ENCODE peak calls at places on chromosomes 2 and 18, in nine cellular contexts. T, I, Y, W, V, F, O, E and G are unnamed samples.

GRCh38 chr2:234967201-234967873 is 15.5 kb downstream of the SH3BP4 start:
- DNase-seq in V (no peak), I (no peak), E (no peak), Y (no peak), F (no peak), T (no peak), O (no peak), W (no peak), G (no peak)

GRCh38 chr2:38074047-38074774 is 1.7 kb downstream of the CYP1B1 start:
- DNase-seq in O (peak), V (no peak), W (no peak), E (peak), Y (no peak), F (no peak), I (no peak), T (peak), G (no peak)

GRCh38 chr2:233728723-233729301 is at the start of gene UGT1A3:
- DNase-seq in T (no peak), E (no peak), O (no peak), I (no peak), Y (no peak), F (no peak), V (no peak), W (no peak), G (no peak)

GRCh38 chr2:47190188-47190818 is 35.2 kb upstream of the STPG4 start:
- DNase-seq in O (no peak), E (peak), Y (no peak), V (no peak), F (no peak), T (no peak), I (no peak), W (no peak), G (no peak)

GRCh38 chr18:6521804-6522418 is 107.2 kb upstream of the L3MBTL4 start:
- DNase-seq in T (peak), V (no peak), I (peak), F (peak), Y (no peak), E (peak), W (no peak), O (no peak), G (no peak)

GRCh38 chr2:231503777-231504176 is 26.5 kb downstream of the NMUR1 start:
- DNase-seq in O (peak), V (no peak), Y (no peak), T (no peak), I (no peak), F (peak), W (no peak), E (no peak), G (no peak)

GRCh38 chr18:4130734-4131719 is 324.1 kb downstream of the DLGAP1 start:
- DNase-seq in W (no peak), T (no peak), V (no peak), Y (no peak), O (no peak), E (no peak), F (no peak), I (no peak), G (no peak)

GRCh38 chr18:33123852-33124251 is 316.7 kb downstream of the CCDC178 start:
- DNase-seq in T (no peak), W (no peak), I (no peak), Y (no peak), O (no peak), V (no peak), F (no peak), E (no peak), G (no peak)

GRCh38 chr18:31209041-31209440 is 46.4 kb upstream of the DSC1 start:
- DNase-seq in V (no peak), E (no peak), Y (no peak), W (no peak), I (no peak), F (no peak), O (no peak), T (no peak), G (no peak)

GRCh38 chr2:231525248-231526163 is 4.7 kb downstream of the NMUR1 start:
- DNase-seq in F (no peak), Y (no peak), W (no peak), T (no peak), O (no peak), V (no peak), E (no peak), I (no peak), G (no peak)

GRCh38 chr2:26782876-26783704 is 2.8 kb upstream of the CENPA start:
- DNase-seq in T (no peak), O (no peak), F (no peak), V (no peak), E (no peak), W (no peak), Y (no peak), I (no peak), G (no peak)

GRCh38 chr18:3624818-3625716 is 175.1 kb downstream of the TGIF1 start:
- DNase-seq in I (peak), F (no peak), Y (peak), O (no peak), W (no peak), E (peak), V (peak), T (peak), G (peak)

GRCh38 chr2:37052600-37053332 is 31.4 kb downstream of the HEATR5B start:
- DNase-seq in E (no peak), F (no peak), Y (no peak), V (no peak), I (no peak), T (no peak), W (no peak), O (no peak), G (no peak)

GRCh38 chr18:9991021-9992000 is 77.5 kb downstream of the VAPA start:
- DNase-seq in F (no peak), O (peak), W (no peak), Y (no peak), I (no peak), E (no peak), T (no peak), V (no peak), G (no peak)

GRCh38 chr2:222842517-222843174 is 18.2 kb upstream of the ACSL3 start:
- DNase-seq in Y (no peak), V (no peak), O (no peak), T (peak), I (no peak), W (no peak), E (peak), F (no peak), G (no peak)

GRCh38 chr2:173496746-173497145 is 142.1 kb downstream of the CDCA7 start:
- DNase-seq in I (no peak), T (no peak), O (no peak), V (no peak), F (no peak), W (no peak), Y (no peak), E (no peak), G (no peak)

GRCh38 chr2:46666044-46666662 is 186.8 kb downstream of the TMEM247 start:
- DNase-seq in V (peak), Y (no peak), W (no peak), O (no peak), E (no peak), I (no peak), T (no peak), F (peak), G (no peak)

GRCh38 chr2:168254158-168254935 is 7.0 kb upstream of the STK39 start:
- DNase-seq in O (no peak), I (no peak), E (peak), F (no peak), Y (no peak), W (no peak), V (no peak), T (no peak), G (peak)

GRCh38 chr2:168152902-168153301 is 94.5 kb downstream of the STK39 start:
- DNase-seq in Y (no peak), O (no peak), W (no peak), I (no peak), V (no peak), F (no peak), E (no peak), T (no peak), G (no peak)

GRCh38 chr2:119414894-119415293 is 16.8 kb upstream of the TMEM37 start:
- DNase-seq in W (no peak), O (peak), F (no peak), V (no peak), T (no peak), E (no peak), Y (no peak), I (no peak), G (no peak)

GRCh38 chr2:159684796-159685195 is 27.5 kb upstream of the MARCHF7 start:
- DNase-seq in E (peak), Y (no peak), V (no peak), F (no peak), W (no peak), I (no peak), O (no peak), T (no peak), G (peak)

GRCh38 chr2:50840346-50841124 is 191.4 kb downstream of the NRXN1 start:
- DNase-seq in O (no peak), Y (no peak), T (no peak), V (no peak), E (no peak), I (no peak), W (no peak), F (no peak), G (no peak)

GRCh38 chr2:226184940-226185575 is 614.6 kb downstream of the IRS1 start:
- DNase-seq in Y (no peak), V (no peak), I (no peak), F (no peak), O (no peak), E (peak), W (no peak), T (peak), G (no peak)

GRCh38 chr2:121479882-121480522 is 50.7 kb upstream of the RNU4ATAC start:
- DNase-seq in I (peak), V (no peak), F (peak), O (no peak), T (peak), W (no peak), Y (no peak), E (peak), G (no peak)

GRCh38 chr2:63772061-63772460 is 69.6 kb upstream of the UGP2 start:
- DNase-seq in Y (no peak), I (no peak), E (no peak), T (no peak), F (no peak), V (no peak), W (no peak), O (no peak), G (no peak)

GRCh38 chr2:28689764-28690163 is 61.9 kb upstream of the PPP1CB start:
- DNase-seq in I (no peak), V (no peak), O (no peak), W (no peak), T (no peak), F (no peak), Y (no peak), E (no peak), G (no peak)

GRCh38 chr2:9398881-9399805 is 24.2 kb downstream of the ITGB1BP1 start:
- DNase-seq in V (no peak), T (no peak), F (no peak), I (no peak), O (peak), Y (no peak), E (no peak), W (no peak), G (no peak)

GRCh38 chr2:240388471-240389301 is 46.8 kb upstream of the GPC1 start:
- DNase-seq in O (no peak), F (no peak), V (peak), W (no peak), T (no peak), E (no peak), I (no peak), Y (no peak), G (no peak)

GRCh38 chr18:79496237-79496977 is 100.7 kb downstream of the NFATC1 start:
- DNase-seq in T (no peak), V (peak), O (peak), Y (no peak), W (no peak), E (no peak), F (no peak), I (peak), G (no peak)

GRCh38 chr2:96789245-96789617 is 26.8 kb upstream of the CNNM3 start:
- DNase-seq in W (no peak), I (no peak), E (no peak), Y (no peak), T (no peak), O (no peak), F (no peak), V (no peak), G (no peak)

GRCh38 chr2:96792772-96793749 is 23.0 kb upstream of the CNNM3 start:
- DNase-seq in I (no peak), Y (no peak), W (no peak), E (no peak), V (peak), T (no peak), F (peak), O (no peak), G (no peak)

GRCh38 chr2:96788393-96789244 is 27.4 kb upstream of the CNNM3 start:
- DNase-seq in T (no peak), Y (no peak), O (no peak), V (peak), I (peak), E (peak), W (no peak), F (peak), G (no peak)
- TF ChIP-seq POLR2A in T (no peak), Y (no peak), O (no peak), V (no peak), I (no peak), E (no peak), W (no peak), F (no peak), G (no peak)

GRCh38 chr2:644871-645270 is 32.3 kb downstream of the TMEM18 start:
- DNase-seq in O (peak), E (no peak), Y (peak), I (no peak), W (no peak), V (no peak), F (no peak), T (no peak), G (no peak)
- TF ChIP-seq POLR2A in O (no peak), E (no peak), Y (no peak), I (no peak), W (no peak), V (no peak), F (no peak), T (no peak), G (no peak)

DNA sequence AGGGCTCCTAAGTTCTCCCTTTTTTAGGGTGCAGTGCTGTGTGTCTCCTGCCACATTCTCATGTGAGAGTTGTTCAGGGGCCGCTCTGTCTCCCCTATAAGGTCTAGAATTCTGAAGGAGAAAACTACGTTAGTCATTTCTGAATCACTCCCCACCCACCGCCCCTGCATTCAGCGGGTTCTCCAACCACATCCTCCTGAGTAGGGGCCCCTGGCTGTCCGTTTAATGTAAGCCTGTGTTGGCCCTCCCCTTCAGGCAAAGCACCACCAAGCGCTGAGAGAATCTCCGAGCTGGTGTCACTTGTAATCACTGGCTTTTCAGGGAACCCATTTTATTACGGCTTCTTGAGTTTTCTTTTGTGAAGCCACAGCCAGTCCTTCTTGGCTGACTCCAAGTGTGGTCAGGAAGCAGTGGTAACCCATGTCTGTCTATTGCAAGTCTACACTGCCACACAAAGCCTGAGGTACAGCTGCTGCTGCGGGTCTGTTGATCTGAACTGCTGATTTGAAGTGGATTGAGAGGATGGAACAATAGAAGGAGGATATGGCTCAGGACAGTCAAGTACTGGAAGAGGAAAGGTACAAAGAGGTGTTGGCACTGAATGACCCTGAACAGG is 16.9 kb downstream of the LCT start:
- DNase-seq in W (no peak), T (peak), V (no peak), Y (no peak), E (no peak), F (no peak), O (no peak), I (no peak), G (peak)
- TF ChIP-seq POLR2A in W (no peak), T (peak), V (no peak), Y (no peak), E (no peak), F (no peak), O (no peak), I (no peak), G (no peak)

DNA sequence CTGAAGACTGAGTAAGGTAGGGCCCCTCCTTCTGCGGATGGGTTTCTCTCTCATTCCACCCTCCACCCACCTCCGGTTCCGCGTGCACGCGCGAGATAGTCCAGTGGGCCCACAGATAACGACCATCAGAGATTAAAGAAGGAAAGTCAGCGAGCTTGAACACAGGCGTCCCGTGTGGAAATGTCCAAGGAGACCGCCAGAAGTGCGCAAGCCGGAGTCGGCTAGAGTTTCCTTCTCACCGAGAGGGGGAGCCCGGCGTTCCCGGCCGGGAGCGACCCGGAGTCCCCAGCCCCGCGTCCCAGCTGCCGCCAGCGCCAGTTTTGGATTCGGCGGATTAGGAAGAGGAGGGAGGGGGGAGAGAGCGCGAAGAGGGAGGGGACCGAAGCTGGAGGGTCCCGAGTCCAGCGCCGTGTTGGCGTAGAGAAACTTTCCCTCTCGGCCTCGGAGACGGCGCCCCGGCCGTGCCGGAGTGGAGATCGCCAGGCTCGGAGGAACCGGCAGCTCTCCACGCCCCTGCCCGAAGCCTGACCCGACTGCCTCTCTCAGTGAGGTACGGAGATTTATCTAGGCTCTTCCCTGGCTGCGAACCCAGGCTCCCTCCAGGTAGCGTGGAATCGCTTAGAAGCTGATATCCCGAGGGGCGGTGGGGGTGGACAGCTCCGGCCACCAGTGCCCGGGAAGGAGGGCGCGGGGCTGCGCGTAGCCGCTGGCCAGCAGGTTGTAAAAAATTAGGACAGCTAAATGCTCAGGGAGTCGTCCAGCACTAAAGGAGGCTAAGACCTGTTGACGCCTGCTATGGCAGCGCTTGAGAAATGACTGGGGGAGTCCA is at the start of gene GULP1:
- DNase-seq in V (peak), T (no peak), F (peak), W (no peak), I (peak), Y (peak), E (peak), O (peak), G (peak)
- TF ChIP-seq POLR2A in V (no peak), T (no peak), F (no peak), W (no peak), I (no peak), Y (no peak), E (peak), O (no peak), G (no peak)

GRCh38 chr2:68295523-68295922 is 24.2 kb downstream of the CNRIP1 start:
- DNase-seq in F (no peak), V (no peak), T (peak), I (no peak), Y (no peak), O (no peak), E (no peak), W (no peak), G (no peak)

GRCh38 chr2:68292108-68292710 is 27.5 kb downstream of the CNRIP1 start:
- DNase-seq in F (no peak), I (no peak), E (peak), Y (no peak), W (no peak), V (no peak), T (peak), O (no peak), G (peak)

GRCh38 chr2:68294187-68294586 is 25.6 kb downstream of the CNRIP1 start:
- DNase-seq in I (no peak), V (no peak), T (no peak), E (no peak), O (no peak), F (no peak), Y (no peak), W (no peak), G (no peak)

GRCh38 chr2:68293024-68293423 is 26.7 kb downstream of the CNRIP1 start:
- DNase-seq in F (no peak), T (no peak), O (no peak), Y (no peak), W (no peak), V (no peak), E (no peak), I (no peak), G (no peak)

DNA sequence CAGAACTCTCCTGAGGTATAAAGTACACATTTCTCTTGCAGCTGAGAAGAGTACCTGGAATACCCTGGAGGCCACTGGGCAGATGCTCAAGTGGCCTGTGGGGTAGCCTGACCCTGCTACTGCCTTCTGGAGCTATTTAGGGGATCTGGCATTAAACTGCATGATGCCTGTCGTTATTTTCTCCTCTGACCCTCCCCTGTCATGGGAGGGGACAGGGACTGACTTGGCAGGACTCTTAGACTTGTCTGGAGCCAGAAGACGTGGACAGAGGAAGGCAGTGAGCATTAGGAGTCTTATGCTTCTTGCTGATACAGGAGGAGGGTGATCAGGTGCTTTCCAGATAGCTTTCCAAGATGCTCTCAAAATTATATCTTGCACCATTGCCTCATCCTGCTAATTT is 24.8 kb downstream of the CNRIP1 start:
- DNase-seq in Y (no peak), W (no peak), V (no peak), F (no peak), I (no peak), O (no peak), T (no peak), E (no peak), G (no peak)
- TF ChIP-seq POLR2A in Y (no peak), W (no peak), V (no peak), F (no peak), I (no peak), O (no peak), T (no peak), E (no peak), G (no peak)

GRCh38 chr2:20213651-20214565 is 11.0 kb downstream of the SDC1 start:
- DNase-seq in V (no peak), Y (no peak), E (no peak), O (peak), I (no peak), T (peak), W (no peak), F (peak), G (no peak)

GRCh38 chr2:20211860-20212458 is 13.0 kb downstream of the SDC1 start:
- DNase-seq in I (no peak), W (no peak), E (no peak), V (no peak), F (no peak), Y (no peak), T (no peak), O (no peak), G (no peak)

GRCh38 chr2:20212871-20213503 is 11.9 kb downstream of the SDC1 start:
- DNase-seq in V (no peak), I (peak), T (no peak), W (no peak), F (peak), Y (peak), O (peak), E (no peak), G (no peak)

GRCh38 chr2:20211420-20211819 is 13.5 kb downstream of the SDC1 start:
- DNase-seq in O (no peak), T (no peak), E (no peak), Y (no peak), I (no peak), V (no peak), W (no peak), F (no peak), G (no peak)

GRCh38 chr2:20212459-20212870 is 12.5 kb downstream of the SDC1 start:
- DNase-seq in E (no peak), F (no peak), V (no peak), T (no peak), W (no peak), Y (peak), O (no peak), I (no peak), G (no peak)
- TF ChIP-seq POLR2A in E (no peak), F (no peak), V (no peak), T (no peak), W (no peak), Y (no peak), O (no peak), I (no peak), G (no peak)